ENCODE peak calls at places on chromosomes 1 and 21, in seven cellular contexts. E, H, F, N, B, G and D are unnamed samples.

GRCh38 chr1:50438945-50439344 is 15.7 kb upstream of the DMRTA2 start:
- DNase-seq in F (no peak), N (no peak), G (peak; percentile 58), E (no peak), B (no peak), H (no peak), D (no peak)

GRCh38 chr1:216913966-216914365 is 190.7 kb upstream of the ESRRG start:
- DNase-seq in H (no peak), E (no peak), N (peak; percentile 55), B (no peak), G (no peak), F (no peak), D (no peak)

GRCh38 chr1:161382214-161383019 is 14.7 kb upstream of the CFAP126 start:
- DNase-seq in N (peak; percentile 83), H (no peak), E (peak; percentile 65), B (no peak), G (peak; percentile 77), F (no peak), D (peak; percentile 40)

GRCh38 chr1:2574350-2574749 is 12.2 kb upstream of the PRXL2B start:
- DNase-seq in N (no peak), B (no peak), F (no peak), G (no peak), H (no peak), E (no peak), D (no peak)

GRCh38 chr1:23930861-23931471 is 17.8 kb upstream of the CNR2 start:
- DNase-seq in F (no peak), B (no peak), G (peak; percentile 82), H (no peak), N (peak; percentile 81), E (no peak), D (no peak)

GRCh38 chr1:194339451-194339850 is 1153.0 kb upstream of the B3GALT2 start:
- DNase-seq in E (no peak), B (no peak), G (no peak), H (no peak), N (no peak), F (no peak), D (no peak)

GRCh38 chr1:33379631-33380354 is 51.1 kb downstream of the PHC2 start:
- DNase-seq in N (peak; percentile 65), F (no peak), B (no peak), E (no peak), G (no peak), H (no peak), D (no peak)

GRCh38 chr1:16250547-16251251 is 13.7 kb upstream of the CPLANE2 start:
- DNase-seq in H (no peak), B (no peak), F (no peak), E (no peak), N (peak; percentile 72), G (no peak), D (no peak)

GRCh38 chr1:111164151-111164550 is 24.1 kb downstream of the CEPT1 start:
- DNase-seq in H (no peak), F (no peak), E (no peak), G (peak; percentile 72), N (no peak), B (no peak), D (no peak)

GRCh38 chr1:154418062-154418897 is 13.1 kb downstream of the IL6R start:
- DNase-seq in F (no peak), E (no peak), B (peak; percentile 67), N (no peak), G (peak; percentile 99), H (no peak), D (no peak)

GRCh38 chr1:109632671-109633346 is 13.2 kb downstream of the AMPD2 start:
- DNase-seq in F (no peak), B (no peak), G (no peak), N (no peak), E (no peak), H (no peak), D (no peak)

GRCh38 chr1:225652726-225653462 is at the start of gene ENAH:
- DNase-seq in H (peak; percentile 73), N (peak; percentile 84), B (peak; percentile 87), F (peak; percentile 15), G (peak; percentile 83), E (peak; percentile 91), D (no peak)

GRCh38 chr1:68600049-68600661 is 103.3 kb upstream of the DEPDC1 start:
- DNase-seq in E (peak; percentile 55), N (peak; percentile 23), F (no peak), B (no peak), H (no peak), G (peak; percentile 50), D (no peak)

GRCh38 chr1:171961861-171962260 is 120.6 kb downstream of the DNM3 start:
- DNase-seq in G (no peak), N (no peak), E (no peak), H (no peak), B (no peak), F (no peak), D (no peak)

GRCh38 chr1:7406641-7407546 is 364.2 kb upstream of the VAMP3 start:
- DNase-seq in F (peak; percentile 78), N (no peak), G (no peak), E (no peak), B (no peak), H (no peak), D (no peak)

GRCh38 chr21:29904359-29905282 is 35.2 kb downstream of the GRIK1 start:
- DNase-seq in B (no peak), N (peak; percentile 13), G (peak; percentile 69), F (no peak), H (no peak), E (no peak), D (peak; percentile 20)

GRCh38 chr1:244796719-244797406 is 38.6 kb upstream of the COX20 start:
- DNase-seq in F (no peak), B (no peak), N (peak; percentile 69), H (peak; percentile 14), E (peak; percentile 73), G (peak; percentile 72), D (peak; percentile 51)

GRCh38 chr1:32962248-32962896 is 2.2 kb downstream of the RNF19B start:
- DNase-seq in B (no peak), N (peak; percentile 66), H (no peak), E (no peak), G (no peak), F (peak; percentile 39), D (no peak)